ENCODE peak calls at places on chromosomes 13 and 19, in seven cellular contexts. One of them, this sample, is unnamed.

GRCh38 chr19:35048911-35049411 is 7.4 kb downstream of the HPN start:
- DNase-seq in osteocyte: no peak
- DNase-seq in GF-D8: no peak
- DNase-seq in NCI-H345: peak; percentile 80
- DNase-seq in epithelial cell of esophagus: no peak
- DNase-seq in NCI-H2081: peak; percentile 25
- DNase-seq in AG10803: no peak
- DNase-seq in this sample: no peak

GRCh38 chr13:97018029-97018819 is 23.9 kb upstream of the OXGR1 start:
- DNase-seq in osteocyte: no peak
- DNase-seq in GF-D8: no peak
- DNase-seq in NCI-H345: peak; percentile 49
- DNase-seq in epithelial cell of esophagus: peak; percentile 64
- DNase-seq in NCI-H2081: peak; percentile 6
- DNase-seq in AG10803: peak; percentile 58
- DNase-seq in this sample: peak; percentile 50

GRCh38 chr13:50400930-50401553 is 385.8 kb downstream of the KCNRG start:
- DNase-seq in osteocyte: no peak
- DNase-seq in GF-D8: no peak
- DNase-seq in NCI-H345: no peak
- DNase-seq in epithelial cell of esophagus: peak; percentile 88
- DNase-seq in NCI-H2081: no peak
- DNase-seq in AG10803: peak; percentile 86
- DNase-seq in this sample: no peak

GRCh38 chr19:35055715-35056179 is 14.2 kb downstream of the HPN start:
- DNase-seq in osteocyte: no peak
- DNase-seq in GF-D8: no peak
- DNase-seq in NCI-H345: peak; percentile 76
- DNase-seq in epithelial cell of esophagus: peak; percentile 24
- DNase-seq in NCI-H2081: no peak
- DNase-seq in AG10803: no peak
- DNase-seq in this sample: no peak

GRCh38 chr13:96090240-96091101 is 564 bp downstream of the HS6ST3 start:
- DNase-seq in osteocyte: no peak
- DNase-seq in GF-D8: no peak
- DNase-seq in NCI-H345: peak; percentile 45
- DNase-seq in epithelial cell of esophagus: peak; percentile 8
- DNase-seq in NCI-H2081: peak; percentile 4
- DNase-seq in AG10803: peak; percentile 5
- DNase-seq in this sample: no peak

GRCh38 chr13:112870737-112871287 is 98.2 kb upstream of the MCF2L start:
- DNase-seq in osteocyte: no peak
- DNase-seq in GF-D8: no peak
- DNase-seq in NCI-H345: no peak
- DNase-seq in epithelial cell of esophagus: no peak
- DNase-seq in NCI-H2081: no peak
- DNase-seq in AG10803: no peak
- DNase-seq in this sample: no peak

GRCh38 chr19:54115071-54116063 is at the start of the genes PRPF31 and TFPT:
- DNase-seq in osteocyte: peak; percentile 97
- DNase-seq in GF-D8: peak; percentile 90
- DNase-seq in NCI-H345: peak; percentile 96
- DNase-seq in epithelial cell of esophagus: peak; percentile 99
- DNase-seq in NCI-H2081: peak; percentile 95
- DNase-seq in AG10803: peak; percentile 97
- DNase-seq in this sample: peak; percentile 91

GRCh38 chr13:97948041-97948440 is 5.4 kb upstream of the IPO5 start:
- DNase-seq in osteocyte: no peak
- DNase-seq in GF-D8: no peak
- DNase-seq in NCI-H345: no peak
- DNase-seq in epithelial cell of esophagus: peak; percentile 83
- DNase-seq in NCI-H2081: no peak
- DNase-seq in AG10803: no peak
- DNase-seq in this sample: no peak

GRCh38 chr19:48627211-48627864 is 8.0 kb downstream of the SPHK2 start:
- DNase-seq in osteocyte: no peak
- DNase-seq in GF-D8: no peak
- DNase-seq in NCI-H345: no peak
- DNase-seq in epithelial cell of esophagus: peak; percentile 37
- DNase-seq in NCI-H2081: no peak
- DNase-seq in AG10803: no peak
- DNase-seq in this sample: no peak

GRCh38 chr19:51798958-51799310 is 4.0 kb downstream of the FPR3 start:
- DNase-seq in osteocyte: no peak
- DNase-seq in GF-D8: no peak
- DNase-seq in NCI-H345: no peak
- DNase-seq in epithelial cell of esophagus: no peak
- DNase-seq in NCI-H2081: no peak
- DNase-seq in AG10803: no peak
- DNase-seq in this sample: no peak

GRCh38 chr19:1571358-1571757 is 3.2 kb upstream of the MEX3D start:
- DNase-seq in osteocyte: no peak
- DNase-seq in GF-D8: no peak
- DNase-seq in NCI-H345: no peak
- DNase-seq in epithelial cell of esophagus: no peak
- DNase-seq in NCI-H2081: no peak
- DNase-seq in AG10803: no peak
- DNase-seq in this sample: no peak

GRCh38 chr13:36685912-36686311 is 12.1 kb downstream of the SERTM1 start:
- DNase-seq in osteocyte: no peak
- DNase-seq in GF-D8: no peak
- DNase-seq in NCI-H345: no peak
- DNase-seq in epithelial cell of esophagus: peak; percentile 70
- DNase-seq in NCI-H2081: no peak
- DNase-seq in AG10803: peak; percentile 27
- DNase-seq in this sample: no peak

GRCh38 chr19:2613507-2614295 is 88.8 kb downstream of the GNG7 start:
- DNase-seq in osteocyte: no peak
- DNase-seq in GF-D8: no peak
- DNase-seq in NCI-H345: peak; percentile 25
- DNase-seq in epithelial cell of esophagus: peak; percentile 53
- DNase-seq in NCI-H2081: peak; percentile 25
- DNase-seq in AG10803: peak; percentile 41
- DNase-seq in this sample: peak; percentile 41

GRCh38 chr13:85806553-85807175 is 7.4 kb upstream of the SLITRK6 start:
- DNase-seq in osteocyte: no peak
- DNase-seq in GF-D8: no peak
- DNase-seq in NCI-H345: peak; percentile 64
- DNase-seq in epithelial cell of esophagus: peak; percentile 72
- DNase-seq in NCI-H2081: peak; percentile 65
- DNase-seq in AG10803: peak; percentile 37
- DNase-seq in this sample: peak; percentile 72

GRCh38 chr13:97030705-97031452 is 36.6 kb upstream of the OXGR1 start:
- DNase-seq in osteocyte: no peak
- DNase-seq in GF-D8: no peak
- DNase-seq in NCI-H345: peak; percentile 18
- DNase-seq in epithelial cell of esophagus: peak; percentile 46
- DNase-seq in NCI-H2081: peak; percentile 4
- DNase-seq in AG10803: peak; percentile 54
- DNase-seq in this sample: peak; percentile 2

GRCh38 chr13:113747291-113747833 is 11.7 kb upstream of the TMEM255B start:
- DNase-seq in osteocyte: no peak
- DNase-seq in GF-D8: no peak
- DNase-seq in NCI-H345: no peak
- DNase-seq in epithelial cell of esophagus: no peak
- DNase-seq in NCI-H2081: no peak
- DNase-seq in AG10803: no peak
- DNase-seq in this sample: no peak

GRCh38 chr19:18225702-18226468 is at the start of gene PDE4C:
- DNase-seq in osteocyte: no peak
- DNase-seq in GF-D8: no peak
- DNase-seq in NCI-H345: no peak
- DNase-seq in epithelial cell of esophagus: no peak
- DNase-seq in NCI-H2081: no peak
- DNase-seq in AG10803: no peak
- DNase-seq in this sample: no peak

GRCh38 chr19:45882652-45883585 is 3.0 kb downstream of the IRF2BP1 start:
- DNase-seq in osteocyte: peak; percentile 94
- DNase-seq in GF-D8: peak; percentile 43
- DNase-seq in NCI-H345: peak; percentile 5
- DNase-seq in epithelial cell of esophagus: peak; percentile 87
- DNase-seq in NCI-H2081: peak; percentile 82
- DNase-seq in AG10803: peak; percentile 83
- DNase-seq in this sample: peak; percentile 73

GRCh38 chr13:106599875-106600797 is 32.2 kb upstream of the ARGLU1 start:
- DNase-seq in osteocyte: no peak
- DNase-seq in GF-D8: no peak
- DNase-seq in NCI-H345: no peak
- DNase-seq in epithelial cell of esophagus: no peak
- DNase-seq in NCI-H2081: no peak
- DNase-seq in AG10803: peak; percentile 54
- DNase-seq in this sample: no peak

GRCh38 chr13:33285420-33286124 is at the start of gene STARD13:
- DNase-seq in osteocyte: peak; percentile 97
- DNase-seq in GF-D8: no peak
- DNase-seq in NCI-H345: peak; percentile 26
- DNase-seq in epithelial cell of esophagus: peak; percentile 94
- DNase-seq in NCI-H2081: peak; percentile 52
- DNase-seq in AG10803: peak; percentile 98
- DNase-seq in this sample: no peak

GRCh38 chr19:16593181-16593580 is 21.0 kb upstream of the SLC35E1 start:
- DNase-seq in osteocyte: no peak
- DNase-seq in GF-D8: no peak
- DNase-seq in NCI-H345: no peak
- DNase-seq in epithelial cell of esophagus: no peak
- DNase-seq in NCI-H2081: no peak
- DNase-seq in AG10803: no peak
- DNase-seq in this sample: no peak

GRCh38 chr19:40778865-40779284 is 828 bp downstream of the RAB4B start:
- DNase-seq in osteocyte: no peak
- DNase-seq in GF-D8: no peak
- DNase-seq in NCI-H345: no peak
- DNase-seq in epithelial cell of esophagus: no peak
- DNase-seq in NCI-H2081: no peak
- DNase-seq in AG10803: no peak
- DNase-seq in this sample: no peak

GRCh38 chr13:29573190-29573589 is 22.3 kb downstream of the SLC7A1 start:
- DNase-seq in osteocyte: no peak
- DNase-seq in GF-D8: peak; percentile 81
- DNase-seq in NCI-H345: no peak
- DNase-seq in epithelial cell of esophagus: peak; percentile 20
- DNase-seq in NCI-H2081: no peak
- DNase-seq in AG10803: peak; percentile 59
- DNase-seq in this sample: peak; percentile 66

GRCh38 chr19:1848399-1849131 is at the start of gene REXO1:
- DNase-seq in osteocyte: peak; percentile 98
- DNase-seq in GF-D8: peak; percentile 83
- DNase-seq in NCI-H345: peak; percentile 97
- DNase-seq in epithelial cell of esophagus: peak; percentile 93
- DNase-seq in NCI-H2081: peak; percentile 94
- DNase-seq in AG10803: peak; percentile 91
- DNase-seq in this sample: peak; percentile 88

GRCh38 chr19:8663920-8664670 is 33.7 kb downstream of the NFILZ start:
- DNase-seq in osteocyte: no peak
- DNase-seq in GF-D8: no peak
- DNase-seq in NCI-H345: no peak
- DNase-seq in epithelial cell of esophagus: no peak
- DNase-seq in NCI-H2081: no peak
- DNase-seq in AG10803: no peak
- DNase-seq in this sample: no peak

GRCh38 chr13:97228850-97229521 is 6.9 kb downstream of the MBNL2 start:
- DNase-seq in osteocyte: no peak
- DNase-seq in GF-D8: no peak
- DNase-seq in NCI-H345: no peak
- DNase-seq in epithelial cell of esophagus: no peak
- DNase-seq in NCI-H2081: no peak
- DNase-seq in AG10803: no peak
- DNase-seq in this sample: no peak

GRCh38 chr19:35845215-35846037 is 6.9 kb downstream of the NPHS1 start:
- DNase-seq in osteocyte: no peak
- DNase-seq in GF-D8: no peak
- DNase-seq in NCI-H345: peak; percentile 65
- DNase-seq in epithelial cell of esophagus: peak; percentile 40
- DNase-seq in NCI-H2081: no peak
- DNase-seq in AG10803: no peak
- DNase-seq in this sample: no peak

GRCh38 chr13:86870388-86870966 is 800.7 kb upstream of the SLITRK5 start:
- DNase-seq in osteocyte: no peak
- DNase-seq in GF-D8: no peak
- DNase-seq in NCI-H345: peak; percentile 9
- DNase-seq in epithelial cell of esophagus: peak; percentile 6
- DNase-seq in NCI-H2081: no peak
- DNase-seq in AG10803: peak; percentile 5
- DNase-seq in this sample: peak; percentile 20